ENCODE peak calls at places on chromosomes 2 and 18, in four cellular contexts. W is H1, H is IMR-90, G is mesendoderm. I is an unnamed sample.
A peak's percentile ranks its signal among the peaks of the same experiment; 100 is the strongest.

GRCh38 chr2:240443891-240444301 is 8.4 kb downstream of the GPC1 start:
- DNase-seq in W (no peak), H (peak; percentile 12), G (no peak), I (no peak)

GRCh38 chr2:238920053-238920452 is 72.2 kb downstream of the TWIST2 start:
- DNase-seq in W (no peak), H (no peak), G (no peak), I (no peak)

GRCh38 chr2:168583064-168583709 is 127.1 kb downstream of the CERS6 start:
- DNase-seq in W (no peak), H (peak; percentile 43), G (no peak), I (no peak)

GRCh38 chr2:152525277-152525838 is 190.4 kb downstream of the FMNL2 start:
- DNase-seq in W (no peak), H (peak; percentile 64), G (no peak), I (no peak)

GRCh38 chr2:240465268-240465764 is 29.9 kb downstream of the GPC1 start:
- DNase-seq in W (no peak), H (no peak), G (no peak), I (peak; percentile 22)

GRCh38 chr18:55588876-55589595 is 1.0 kb upstream of the TCF4 start:
- DNase-seq in W (no peak), H (peak; percentile 19), G (peak; percentile 6), I (no peak)

GRCh38 chr2:119484834-119485233 is 39.4 kb downstream of the SCTR start:
- DNase-seq in W (no peak), H (no peak), G (no peak), I (no peak)

GRCh38 chr2:128370468-128371247 is 52.0 kb upstream of the HS6ST1 start:
- DNase-seq in W (no peak), H (peak; percentile 32), G (no peak), I (no peak)

GRCh38 chr2:98835831-98836385 is 100.1 kb downstream of the CRACDL start:
- DNase-seq in W (no peak), H (no peak), G (no peak), I (no peak)

GRCh38 chr18:65527879-65528633 is 222.8 kb upstream of the CDH7 start:
- DNase-seq in W (no peak), H (no peak), G (no peak), I (no peak)

GRCh38 chr2:242012956-242013764 is 143.6 kb downstream of the RTP5 start:
- DNase-seq in W (no peak), H (no peak), G (no peak), I (no peak)

GRCh38 chr2:72827999-72828646 is 2.3 kb upstream of the EXOC6B start:
- DNase-seq in W (no peak), H (peak; percentile 90), G (peak; percentile 43), I (no peak)

GRCh38 chr2:63034575-63034974 is 16.1 kb upstream of the OTX1 start:
- DNase-seq in W (no peak), H (no peak), G (peak; percentile 1), I (no peak)

GRCh38 chr2:1869987-1870386 is 125.7 kb upstream of the PXDN start:
- DNase-seq in W (no peak), H (no peak), G (no peak), I (no peak)

GRCh38 chr2:75021672-75022071 is 63.2 kb downstream of the POLE4 start:
- DNase-seq in W (no peak), H (peak; percentile 80), G (peak; percentile 76), I (no peak)

GRCh38 chr2:54876764-54877163 is 153.3 kb downstream of the EML6 start:
- DNase-seq in W (no peak), H (no peak), G (no peak), I (no peak)

GRCh38 chr2:217863874-217864273 is 138.9 kb downstream of the TNS1 start:
- DNase-seq in W (no peak), H (no peak), G (no peak), I (no peak)

GRCh38 chr2:224971214-224971613 is 71.1 kb downstream of the DOCK10 start:
- DNase-seq in W (peak; percentile 17), H (no peak), G (peak; percentile 45), I (peak; percentile 85)

GRCh38 chr2:65576861-65577601 is 144.6 kb upstream of the SPRED2 start:
- DNase-seq in W (no peak), H (peak; percentile 95), G (peak; percentile 92), I (no peak)

GRCh38 chr2:221431477-221431876 is 140.6 kb downstream of the EPHA4 start:
- DNase-seq in W (no peak), H (no peak), G (no peak), I (no peak)

GRCh38 chr2:36706451-36706850 is 9.9 kb downstream of the VIT start:
- DNase-seq in W (no peak), H (no peak), G (no peak), I (no peak)

GRCh38 chr2:235371018-235371417 is 122.8 kb upstream of the AGAP1 start:
- DNase-seq in W (no peak), H (no peak), G (no peak), I (no peak)

GRCh38 chr18:76410033-76410432 is 85.0 kb downstream of the ZNF516 start:
- DNase-seq in W (no peak), H (no peak), G (no peak), I (peak; percentile 12)

GRCh38 chr2:88735853-88736252 is 44.4 kb downstream of the RPIA start:
- DNase-seq in W (no peak), H (no peak), G (no peak), I (no peak)

GRCh38 chr2:118112771-118113334 is 24.6 kb downstream of the INSIG2 start:
- DNase-seq in W (no peak), H (peak; percentile 71), G (no peak), I (no peak)

GRCh38 chr2:148560501-148560900 is 84.0 kb upstream of the EPC2 start:
- DNase-seq in W (no peak), H (peak; percentile 6), G (peak; percentile 34), I (no peak)

GRCh38 chr2:98463081-98463481 is 18.4 kb downstream of the INPP4A start:
- DNase-seq in W (no peak), H (no peak), G (no peak), I (no peak)

GRCh38 chr2:45494275-45494977 is 116.6 kb downstream of the SRBD1 start:
- DNase-seq in W (no peak), H (peak; percentile 79), G (peak; percentile 65), I (no peak)

GRCh38 chr18:10140461-10140911 is 226.7 kb downstream of the VAPA start:
- DNase-seq in W (no peak), H (peak; percentile 21), G (no peak), I (no peak)

GRCh38 chr2:227191367-227191766 is 26.9 kb downstream of the COL4A3 start:
- DNase-seq in W (peak; percentile 21), H (peak; percentile 5), G (peak; percentile 82), I (peak; percentile 46)

GRCh38 chr2:199607914-199608313 is 150.2 kb upstream of the SATB2 start:
- DNase-seq in W (no peak), H (no peak), G (no peak), I (no peak)

GRCh38 chr2:85987266-85988178 is 98.7 kb upstream of the ST3GAL5 start:
- DNase-seq in W (no peak), H (no peak), G (no peak), I (peak; percentile 5)

GRCh38 chr2:182616471-182617393 is 99.3 kb upstream of the DNAJC10 start:
- DNase-seq in W (no peak), H (peak; percentile 69), G (no peak), I (no peak)

GRCh38 chr2:20224191-20224715 is 677 bp downstream of the SDC1 start:
- DNase-seq in W (no peak), H (no peak), G (no peak), I (no peak)

GRCh38 chr2:130870161-130870485 is 33.4 kb downstream of the ARHGEF4 start:
- DNase-seq in W (no peak), H (no peak), G (no peak), I (no peak)
- H2BK120ac ChIP-seq in W (no peak overlapping the region), H (no peak overlapping the region), G (no peak overlapping the region), I (no peak overlapping the region)

GRCh38 chr18:21725201-21725600 is 15.4 kb upstream of the MIB1 start:
- DNase-seq in W (no peak), H (no peak), G (no peak), I (no peak)
- H4K5ac ChIP-seq in W (no peak overlapping the region), H (no peak overlapping the region), G (no peak overlapping the region), I (no peak overlapping the region)

GRCh38 chr2:42897386-42897785 is 105.0 kb upstream of the HAAO start:
- DNase-seq in W (no peak), H (no peak), G (no peak), I (no peak)

GRCh38 chr2:42895134-42895795 is 102.9 kb upstream of the HAAO start:
- DNase-seq in W (no peak), H (peak; percentile 34), G (no peak), I (no peak)

GRCh38 chr2:42888846-42889245 is 96.5 kb upstream of the HAAO start:
- DNase-seq in W (no peak), H (no peak), G (no peak), I (no peak)

GRCh38 chr2:42895796-42896145 is 103.4 kb upstream of the HAAO start:
- DNase-seq in W (no peak), H (no peak), G (peak; percentile 46), I (no peak)

DNA sequence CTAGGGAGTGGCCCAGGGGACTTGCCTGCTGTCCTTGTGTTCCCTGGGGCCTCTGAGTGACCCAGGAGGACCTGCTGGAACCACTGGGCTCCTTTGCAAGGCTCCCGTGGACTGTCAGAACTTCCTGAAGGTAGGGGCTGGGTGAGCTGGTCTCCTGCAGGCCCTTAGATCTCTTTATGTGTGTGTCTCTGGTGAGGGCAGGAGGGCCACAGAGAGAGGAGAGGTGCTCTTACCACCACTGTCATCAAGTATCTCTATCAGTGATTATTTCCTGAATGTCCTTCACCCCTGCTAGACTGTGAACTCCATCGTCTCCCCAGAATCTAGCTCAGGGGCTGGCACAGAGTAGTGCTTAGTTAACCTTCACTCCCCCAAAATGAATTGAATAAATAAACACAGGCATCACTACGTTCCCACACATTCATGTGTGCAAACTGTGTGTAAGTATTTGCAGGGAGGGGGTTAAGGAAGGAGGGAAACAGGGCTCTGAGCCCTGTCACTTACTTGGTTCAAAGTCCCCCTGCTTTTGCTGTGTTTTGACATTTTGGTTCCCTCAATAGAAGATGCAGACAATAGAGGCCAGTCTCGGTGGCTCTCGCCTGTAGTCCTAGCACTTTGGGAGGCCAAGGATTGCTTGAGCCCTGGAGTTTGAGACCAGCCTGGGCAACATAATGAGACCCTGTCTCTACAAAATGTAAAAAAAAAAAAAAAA is 100.8 kb upstream of the HAAO start:
- DNase-seq in W (no peak), H (no peak), G (no peak), I (no peak)
- H2BK120ac ChIP-seq in W (no peak overlapping the region), H (no peak overlapping the region), G (no peak overlapping the region), I (no peak overlapping the region)

DNA sequence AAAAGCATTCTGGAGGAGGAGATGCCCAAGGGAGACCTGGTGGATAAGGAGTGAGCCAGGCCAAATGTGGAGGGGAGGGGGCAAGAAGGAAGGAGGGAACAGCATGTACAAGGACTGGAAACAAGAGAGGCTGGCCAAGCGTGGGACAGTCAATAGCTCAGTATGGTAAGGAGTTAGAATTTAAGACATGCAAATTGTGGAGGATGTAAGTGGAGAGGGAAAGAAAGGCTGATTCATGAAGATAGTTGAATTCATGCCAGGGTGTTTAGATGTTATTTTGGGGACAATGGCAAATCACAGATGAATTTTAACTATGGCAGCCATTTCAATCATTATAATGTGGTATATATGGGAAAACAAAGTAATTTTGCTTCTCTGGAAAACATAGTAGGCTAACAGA is 462.3 kb downstream of the MEIS1 start:
- DNase-seq in W (no peak), H (peak; percentile 65), G (no peak), I (no peak)
- H4K5ac ChIP-seq in W (no peak overlapping the region), H (peak overlapping the region; percentile 97), G (no peak overlapping the region), I (no peak overlapping the region)

I was measured in H9.